ENCODE peak calls at places on chromosomes 4 and X, in five cellular contexts. K is K562, F is H1, S is GM12878, L is SK-N-SH. Z is an unnamed sample.

GRCh38 chr4:8441499-8442091 is 1.0 kb downstream of the TRMT44 start:
- DNase-seq in K (no peak), F (no peak), S (no peak), L (no peak), Z (no peak)

GRCh38 chrX:15645266-15645665 is 19.3 kb downstream of the CLTRN start:
- DNase-seq in K (no peak), F (no peak), S (no peak), L (no peak), Z (no peak)

GRCh38 chr4:15569746-15570145 is 85.4 kb downstream of the FBXL5 start:
- DNase-seq in K (no peak), F (no peak), S (no peak), L (no peak), Z (no peak)

GRCh38 chr4:105061136-105061696 is 85.5 kb upstream of the TET2 start:
- DNase-seq in K (peak; percentile 7), F (no peak), S (peak; percentile 85), L (no peak), Z (peak; percentile 2)

GRCh38 chrX:3815896-3816664 is 102.6 kb upstream of the PRKX start:
- DNase-seq in K (peak; percentile 56), F (peak; percentile 62), S (peak; percentile 13), L (peak; percentile 56), Z (peak; percentile 36)

GRCh38 chr4:137934046-137934445 is 308.1 kb downstream of the SLC7A11 start:
- DNase-seq in K (no peak), F (no peak), S (no peak), L (no peak), Z (no peak)

GRCh38 chr4:181018472-181018871 is 1224.7 kb upstream of the TENM3 start:
- DNase-seq in K (no peak), F (no peak), S (no peak), L (no peak), Z (no peak)

GRCh38 chrX:135931644-135932487 is 38.4 kb downstream of the SAGE1 start:
- DNase-seq in K (peak; percentile 10), F (peak; percentile 64), S (no peak), L (peak; percentile 29), Z (peak; percentile 15)

GRCh38 chr4:112649055-112649408 is 12.1 kb downstream of the LARP7 start:
- DNase-seq in K (no peak), F (no peak), S (no peak), L (no peak), Z (no peak)

GRCh38 chr4:1720163-1720983 is 750 bp downstream of the TMEM129 start:
- DNase-seq in K (peak; percentile 52), F (peak; percentile 69), S (no peak), L (peak; percentile 74), Z (no peak)

GRCh38 chrX:115911967-115912366 is 258.6 kb upstream of the AGTR2 start:
- DNase-seq in K (no peak), F (peak; percentile 38), S (no peak), L (no peak), Z (no peak)

GRCh38 chr4:123559955-123560669 is 163.5 kb downstream of the SPRY1 start:
- DNase-seq in K (no peak), F (no peak), S (no peak), L (no peak), Z (peak; percentile 68)

GRCh38 chr4:14841801-14842748 is 160.2 kb upstream of the CPEB2 start:
- DNase-seq in K (no peak), F (no peak), S (no peak), L (no peak), Z (no peak)

GRCh38 chr4:6410078-6410477 is 62.3 kb downstream of the PPP2R2C start:
- DNase-seq in K (no peak), F (no peak), S (no peak), L (no peak), Z (no peak)

GRCh38 chr4:156705291-156705690 is 266.3 kb downstream of the PDGFC start:
- DNase-seq in K (no peak), F (no peak), S (no peak), L (no peak), Z (no peak)
- TF ChIP-seq GABPA in K (no peak), F (no peak), S (no peak), L (no peak), Z (no peak)

GRCh38 chrX:69029696-69030245 is 135.5 kb downstream of the PJA1 start:
- DNase-seq in K (no peak), F (peak; percentile 38), S (no peak), L (no peak), Z (no peak)

GRCh38 chrX:69031181-69031580 is 134.1 kb downstream of the PJA1 start:
- DNase-seq in K (no peak), F (peak; percentile 45), S (no peak), L (peak; percentile 51), Z (peak; percentile 6)

GRCh38 chrX:69028006-69028760 is 137.1 kb downstream of the PJA1 start:
- DNase-seq in K (no peak), F (peak; percentile 7), S (peak; percentile 32), L (no peak), Z (no peak)

GRCh38 chrX:69027181-69028005 is 137.9 kb downstream of the PJA1 start:
- DNase-seq in K (no peak), F (peak; percentile 20), S (no peak), L (no peak), Z (no peak)

GRCh38 chrX:69028761-69029120 is 136.5 kb downstream of the PJA1 start:
- DNase-seq in K (no peak), F (peak; percentile 1), S (no peak), L (no peak), Z (no peak)
- H3K4me1 ChIP-seq in K (no peaks in the 10 kb centered on the region), F (peaks cover 4% of the 10 kb centered on the region), S (peaks cover 23% of the 10 kb centered on the region), L (no peaks in the 10 kb centered on the region), Z (peaks cover 23% of the 10 kb centered on the region)

GRCh38 chrX:40383360-40383759 is 197.4 kb upstream of the ATP6AP2 start:
- DNase-seq in K (peak; percentile 23), F (no peak), S (no peak), L (no peak), Z (no peak)

GRCh38 chrX:40380649-40381488 is 199.9 kb upstream of the ATP6AP2 start:
- DNase-seq in K (no peak), F (no peak), S (no peak), L (peak; percentile 31), Z (no peak)

GRCh38 chrX:40388441-40388840 is 192.3 kb upstream of the ATP6AP2 start:
- DNase-seq in K (no peak), F (no peak), S (no peak), L (no peak), Z (no peak)

GRCh38 chrX:40389555-40389954 is 191.2 kb upstream of the ATP6AP2 start:
- DNase-seq in K (no peak), F (no peak), S (no peak), L (no peak), Z (no peak)

DNA sequence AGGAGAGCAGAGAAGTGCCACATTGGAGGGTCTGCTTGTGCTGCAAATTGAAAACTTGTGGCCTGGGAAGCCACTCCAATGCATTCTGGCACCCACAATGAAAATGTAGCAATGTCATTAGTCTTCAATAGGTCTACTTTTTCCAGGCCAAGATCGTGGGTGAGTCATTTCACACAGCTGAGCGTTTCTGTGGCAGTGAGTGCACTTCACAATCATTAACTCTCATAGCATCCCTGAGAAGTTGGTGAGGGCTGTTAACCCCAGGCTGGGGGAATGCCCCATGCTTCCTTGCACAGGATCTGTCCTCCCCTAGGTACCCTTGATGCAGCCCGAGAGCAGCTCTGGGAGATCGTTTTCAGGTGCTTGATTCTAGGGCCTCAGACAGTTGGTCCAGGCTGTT is 196.8 kb upstream of the ATP6AP2 start:
- DNase-seq in K (no peak), F (no peak), S (no peak), L (no peak), Z (no peak)
- TF ChIP-seq GABPA in K (no peak), F (no peak), S (no peak), L (no peak), Z (no peak)

GRCh38 chr4:153523941-153524386 is 57.8 kb downstream of the TMEM131L start:
- DNase-seq in K (no peak), F (no peak), S (no peak), L (no peak), Z (no peak)
- H3K4me1 ChIP-seq in K (peaks cover 11% of the 10 kb centered on the region), F (peaks cover 9% of the 10 kb centered on the region), S (peaks cover 98% of the 10 kb centered on the region), L (no peaks in the 10 kb centered on the region), Z (peaks cover 18% of the 10 kb centered on the region)

Z was measured in HepG2.